ENCODE peak calls at places on chromosomes 7 and 10, in seven cellular contexts. H, C, N, X, M, L and U are unnamed samples.

GRCh38 chr7:140062118-140062527 is 628 bp downstream of the PARP12 start:
- DNase-seq in H (no peak), C (no peak), N (no peak), X (peak; percentile 67), M (peak; percentile 38), L (no peak), U (no peak)

GRCh38 chr7:129363-130221 is 62.8 kb upstream of the FAM20C start:
- DNase-seq in H (no peak), C (no peak), N (no peak), X (no peak), M (no peak), L (no peak), U (peak; percentile 52)

GRCh38 chr10:63416376-63416775 is 49.4 kb downstream of the JMJD1C start:
- DNase-seq in H (no peak), C (no peak), N (no peak), X (no peak), M (no peak), L (no peak), U (no peak)

GRCh38 chr10:53430127-53430891 is 657.7 kb upstream of the MBL2 start:
- DNase-seq in H (no peak), C (no peak), N (no peak), X (no peak), M (no peak), L (no peak), U (no peak)

GRCh38 chr10:86749835-86750234 is 6.6 kb upstream of the BMPR1A start:
- DNase-seq in H (no peak), C (no peak), N (no peak), X (no peak), M (no peak), L (no peak), U (no peak)

GRCh38 chr7:36005286-36005685 is 147.8 kb upstream of the EEPD1 start:
- DNase-seq in H (no peak), C (no peak), N (no peak), X (no peak), M (no peak), L (no peak), U (no peak)

GRCh38 chr10:93820434-93820833 is 62.7 kb downstream of the LGI1 start:
- DNase-seq in H (no peak), C (no peak), N (no peak), X (no peak), M (no peak), L (no peak), U (no peak)

GRCh38 chr7:151699147-151699546 is 177.8 kb downstream of the PRKAG2 start:
- DNase-seq in H (no peak), C (no peak), N (no peak), X (no peak), M (no peak), L (no peak), U (peak; percentile 32)

GRCh38 chr10:116201670-116202430 is 71.2 kb downstream of the GFRA1 start:
- DNase-seq in H (no peak), C (no peak), N (no peak), X (no peak), M (no peak), L (no peak), U (no peak)

GRCh38 chr10:124596116-124596785 is 134.6 kb downstream of the LHPP start:
- DNase-seq in H (no peak), C (no peak), N (no peak), X (no peak), M (no peak), L (no peak), U (no peak)

GRCh38 chr7:43636093-43636492 is 53.2 kb downstream of the STK17A start:
- DNase-seq in H (peak; percentile 71), C (no peak), N (no peak), X (peak; percentile 74), M (no peak), L (no peak), U (no peak)

GRCh38 chr10:79488303-79488702 is 24.0 kb upstream of the EIF5AL1 start:
- DNase-seq in H (peak; percentile 80), C (no peak), N (no peak), X (no peak), M (no peak), L (peak; percentile 91), U (peak; percentile 76)

GRCh38 chr7:70830060-70830395 is 301.9 kb upstream of the GALNT17 start:
- DNase-seq in H (no peak), C (no peak), N (no peak), X (no peak), M (no peak), L (no peak), U (no peak)

GRCh38 chr10:73576178-73576889 is 14.8 kb downstream of the USP54 start:
- DNase-seq in H (peak; percentile 44), C (no peak), N (no peak), X (no peak), M (no peak), L (peak; percentile 80), U (peak; percentile 66)

GRCh38 chr10:42932735-42933453 is 144.0 kb upstream of the RET start:
- DNase-seq in H (no peak), C (peak; percentile 42), N (peak; percentile 58), X (peak; percentile 49), M (peak; percentile 90), L (no peak), U (no peak)

GRCh38 chr10:63812491-63812890 is 291.3 kb downstream of the REEP3 start:
- DNase-seq in H (no peak), C (no peak), N (no peak), X (no peak), M (no peak), L (no peak), U (no peak)

GRCh38 chr10:23171232-23171876 is 20.8 kb upstream of the PTF1A start:
- DNase-seq in H (no peak), C (peak; percentile 56), N (peak; percentile 74), X (no peak), M (peak; percentile 75), L (no peak), U (no peak)

GRCh38 chr7:47951374-47951773 is 3.1 kb upstream of the PKD1L1 start:
- DNase-seq in H (no peak), C (no peak), N (no peak), X (no peak), M (no peak), L (no peak), U (no peak)

GRCh38 chr10:114653926-114654325 is 4.1 kb downstream of the ABLIM1 start:
- DNase-seq in H (no peak), C (no peak), N (no peak), X (no peak), M (no peak), L (no peak), U (no peak)

GRCh38 chr7:4775281-4776159 is at the start of gene AP5Z1:
- DNase-seq in H (peak; percentile 96), C (peak; percentile 86), N (peak; percentile 90), X (peak; percentile 98), M (peak; percentile 94), L (peak; percentile 94), U (peak; percentile 91)

GRCh38 chr10:119461380-119461779 is 81.1 kb downstream of the RGS10 start:
- DNase-seq in H (no peak), C (no peak), N (no peak), X (no peak), M (no peak), L (no peak), U (no peak)

GRCh38 chr7:154744226-154744860 is 258.6 kb downstream of the PAXIP1 start:
- DNase-seq in H (no peak), C (peak; percentile 70), N (peak; percentile 79), X (no peak), M (peak; percentile 56), L (no peak), U (no peak)
- TF ChIP-seq CTCF in H (peak; percentile 33), C (peak; percentile 90), N (peak; percentile 97), X (peak; percentile 72), M (peak; percentile 64), L (peak; percentile 43), U (no peak)

DNA sequence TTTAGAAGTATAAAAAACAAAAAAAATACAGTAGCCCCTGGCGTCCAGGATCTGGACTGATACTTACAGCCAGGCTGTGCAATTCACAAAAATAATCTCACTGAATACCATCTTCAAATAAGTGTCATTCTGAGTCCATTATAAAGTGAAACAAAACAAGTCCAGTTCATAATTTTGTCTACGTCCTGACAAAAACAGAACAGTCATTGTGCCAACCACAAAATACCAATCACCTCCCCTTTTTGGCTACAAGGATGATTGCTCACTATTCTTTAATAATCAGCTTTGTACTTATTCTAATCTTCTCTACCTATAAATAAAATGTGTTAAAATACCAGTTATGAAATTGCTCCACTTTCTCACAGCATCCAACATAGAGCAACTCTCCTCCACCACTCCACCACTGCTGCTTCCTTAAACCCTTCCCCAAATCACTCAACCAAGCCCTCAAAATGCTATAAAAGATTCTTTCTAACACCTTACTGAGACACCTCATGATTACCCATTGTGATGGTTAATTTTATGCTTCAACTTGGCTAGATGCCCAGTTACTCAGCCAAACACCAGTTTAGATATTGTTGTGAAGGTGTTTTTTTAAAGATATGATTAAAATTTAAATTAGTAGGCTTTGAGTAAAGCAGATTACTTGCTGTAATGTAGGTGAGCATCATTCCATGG is 479.8 kb upstream of the SEMA3A start:
- DNase-seq in H (no peak), C (no peak), N (no peak), X (no peak), M (no peak), L (no peak), U (no peak)
- TF ChIP-seq CTCF in H (no peak), C (no peak), N (no peak), X (no peak), M (no peak), L (no peak), U (no peak)

GRCh38 chr10:131981429-131982184 is at the start of gene BNIP3:
- DNase-seq in H (peak; percentile 90), C (peak; percentile 95), N (peak; percentile 98), X (peak; percentile 95), M (peak; percentile 89), L (peak; percentile 93), U (peak; percentile 90)
- TF ChIP-seq CTCF in H (peak; percentile 13), C (peak; percentile 38), N (peak; percentile 20), X (peak; percentile 19), M (no peak), L (no peak), U (peak; percentile 1)

DNA sequence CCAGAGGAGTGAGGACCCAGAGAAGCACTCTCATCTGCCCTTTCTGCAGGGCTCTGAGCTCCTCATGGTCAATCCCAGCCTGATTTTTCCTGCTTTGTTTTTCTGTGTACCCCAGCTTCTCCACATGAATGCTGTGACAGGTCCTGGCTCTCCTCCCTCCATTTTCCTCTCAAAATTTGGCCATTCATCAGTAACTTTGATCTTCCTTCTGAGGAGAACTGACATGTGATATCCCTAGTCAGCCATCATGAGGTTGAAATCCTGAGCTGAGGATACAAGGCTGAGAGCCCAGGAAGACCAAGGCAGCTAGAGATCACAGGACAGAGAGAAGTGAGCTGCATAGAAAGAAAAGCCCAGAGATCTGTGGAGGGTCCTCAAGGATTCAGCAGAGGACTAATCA is 203.7 kb downstream of the FGFR2 start:
- DNase-seq in H (no peak), C (no peak), N (no peak), X (no peak), M (no peak), L (no peak), U (no peak)
- TF ChIP-seq CTCF in H (no peak), C (no peak), N (no peak), X (no peak), M (no peak), L (no peak), U (no peak)